ENCODE peak calls at places on chromosomes 4 and X, in five cellular contexts. M is GM23338, E is body of pancreas, Z is cardiac muscle cell, F is osteoblast. B is an unnamed sample.
A peak's percentile ranks its signal among the peaks of the same experiment; 100 is the strongest.

GRCh38 chr4:147543039-147543438 is 62.1 kb downstream of the EDNRA start:
- DNase-seq in M (no peak), E (no peak), Z (no peak), F (no peak), B (no peak)

GRCh38 chrX:56228914-56229313 is 3.2 kb upstream of the KLF8 start:
- DNase-seq in M (peak; percentile 3), E (no peak), Z (no peak), F (no peak), B (no peak)

GRCh38 chrX:19291086-19291485 is 52.6 kb upstream of the PDHA1 start:
- DNase-seq in M (no peak), E (no peak), Z (no peak), F (no peak), B (no peak)

GRCh38 chrX:130669233-130669632 is 233.8 kb downstream of the ENOX2 start:
- DNase-seq in M (no peak), E (no peak), Z (no peak), F (no peak), B (no peak)

GRCh38 chr4:142883433-142883832 is 37.3 kb upstream of the INPP4B start:
- DNase-seq in M (peak; percentile 72), E (no peak), Z (peak; percentile 38), F (no peak), B (peak; percentile 26)

GRCh38 chrX:27679281-27679680 is 89.1 kb downstream of the DCAF8L2 start:
- DNase-seq in M (no peak), E (no peak), Z (no peak), F (no peak), B (no peak)

GRCh38 chrX:71909956-71910355 is 689 bp upstream of the NHSL2 start:
- DNase-seq in M (peak; percentile 66), E (no peak), Z (peak; percentile 45), F (no peak), B (peak; percentile 28)

GRCh38 chr4:42713371-42713770 is 56.5 kb upstream of the ATP8A1 start:
- DNase-seq in M (no peak), E (no peak), Z (no peak), F (no peak), B (no peak)

GRCh38 chrX:110108381-110108796 is 105.5 kb downstream of the TMEM164 start:
- DNase-seq in M (no peak), E (peak; percentile 39), Z (no peak), F (no peak), B (no peak)

GRCh38 chrX:153487590-153488071 is 7.1 kb upstream of the BGN start:
- DNase-seq in M (no peak), E (no peak), Z (no peak), F (peak; percentile 94), B (no peak)
- H3K27ac ChIP-seq in M (no peak overlapping the region), E (no peak overlapping the region), Z (no peak overlapping the region), F (peak overlapping the region; percentile 53), B (peak overlapping the region; percentile 37)

GRCh38 chrX:115264009-115264408 is 25.5 kb upstream of the LUZP4 start:
- DNase-seq in M (no peak), E (no peak), Z (no peak), F (no peak), B (no peak)

GRCh38 chrX:115255003-115255402 is 21.1 kb upstream of the LRCH2 start:
- DNase-seq in M (no peak), E (no peak), Z (no peak), F (no peak), B (no peak)

GRCh38 chrX:115259238-115259875 is 25.5 kb upstream of the LRCH2 start:
- DNase-seq in M (no peak), E (no peak), Z (peak; percentile 4), F (no peak), B (peak; percentile 36)

GRCh38 chrX:115261148-115261547 is 27.3 kb upstream of the LRCH2 start:
- DNase-seq in M (no peak), E (no peak), Z (no peak), F (no peak), B (no peak)

DNA sequence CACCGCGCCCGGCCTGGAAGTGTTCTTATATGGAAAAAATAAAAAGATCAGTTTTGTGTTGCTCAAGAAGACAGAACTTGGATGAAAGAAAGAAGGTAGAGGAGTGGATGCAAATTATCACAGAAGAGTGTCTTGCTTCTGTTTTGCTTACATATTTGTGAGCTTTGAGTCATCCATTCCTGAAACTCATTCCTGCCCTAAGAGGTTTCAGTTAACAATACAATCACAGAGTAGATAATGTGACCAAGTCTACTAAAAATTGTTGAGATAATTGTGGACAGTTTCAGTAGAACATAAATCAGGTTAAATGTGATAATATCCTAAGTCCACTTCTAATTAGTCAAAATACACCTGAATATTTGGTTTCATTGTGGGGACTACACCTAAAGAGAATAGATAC is 26.4 kb upstream of the LRCH2 start:
- DNase-seq in M (no peak), E (no peak), Z (no peak), F (no peak), B (peak; percentile 10)
- H3K27ac ChIP-seq in M (no peak overlapping the region), E (no peak overlapping the region), Z (no peak overlapping the region), F (no peak overlapping the region), B (peak overlapping the region; percentile 74)

GRCh38 chrX:68286980-68287379 is 146.3 kb downstream of the OPHN1 start:
- DNase-seq in M (no peak), E (no peak), Z (no peak), F (no peak), B (no peak)

GRCh38 chrX:68287419-68287818 is 145.9 kb downstream of the OPHN1 start:
- DNase-seq in M (no peak), E (no peak), Z (no peak), F (no peak), B (no peak)

GRCh38 chrX:68288127-68288526 is 145.2 kb downstream of the OPHN1 start:
- DNase-seq in M (no peak), E (no peak), Z (no peak), F (no peak), B (no peak)

GRCh38 chrX:68284281-68284904 is 148.9 kb downstream of the OPHN1 start:
- DNase-seq in M (no peak), E (no peak), Z (no peak), F (no peak), B (no peak)

DNA sequence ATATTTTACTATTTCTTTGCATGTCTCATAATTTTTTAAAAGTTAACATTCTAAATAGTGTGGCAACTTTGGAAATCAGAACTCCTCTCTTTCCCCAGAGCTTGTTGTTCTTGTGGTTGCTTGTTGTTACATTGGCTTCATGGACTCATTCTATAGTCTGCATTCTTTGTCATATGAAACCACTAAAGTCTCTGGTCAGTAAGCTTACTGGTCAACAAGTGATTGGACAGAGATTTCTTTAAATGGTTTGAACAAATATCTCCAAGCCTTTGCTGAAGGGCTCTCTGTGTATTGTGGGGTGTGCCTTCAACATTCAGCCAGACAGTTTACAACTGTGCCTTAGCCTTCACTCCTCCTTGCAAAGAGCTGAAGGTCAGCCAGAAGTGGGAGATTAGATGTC is 147.2 kb downstream of the OPHN1 start:
- DNase-seq in M (no peak), E (no peak), Z (no peak), F (no peak), B (no peak)
- H3K27ac ChIP-seq in M (no peak overlapping the region), E (no peak overlapping the region), Z (no peak overlapping the region), F (no peak overlapping the region), B (peak overlapping the region; percentile 20)

DNA sequence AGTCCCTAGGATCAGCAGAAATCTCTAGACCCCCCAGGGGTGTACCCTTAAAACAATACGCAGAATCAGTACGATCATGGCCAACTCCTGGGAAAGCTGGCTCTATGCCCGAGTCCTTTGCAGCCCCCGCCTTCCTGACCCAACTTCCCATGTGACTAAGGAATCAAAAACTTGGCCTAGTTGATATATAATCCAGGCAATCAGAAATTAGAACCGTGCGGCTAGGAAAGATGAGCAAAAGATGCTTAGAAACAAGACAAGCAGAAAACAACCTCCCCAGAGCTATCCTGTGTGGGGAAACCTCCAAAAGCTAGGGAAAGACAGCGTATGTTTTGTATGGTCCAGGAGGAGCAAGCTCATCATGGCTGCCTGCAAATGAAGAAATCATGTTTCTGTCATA is 110.0 kb downstream of the PPARGC1A start:
- DNase-seq in M (no peak), E (no peak), Z (no peak), F (no peak), B (no peak)
- H3K27ac ChIP-seq in M (no peak overlapping the region), E (no peak overlapping the region), Z (no peak overlapping the region), F (no peak overlapping the region), B (no peak overlapping the region)

DNA sequence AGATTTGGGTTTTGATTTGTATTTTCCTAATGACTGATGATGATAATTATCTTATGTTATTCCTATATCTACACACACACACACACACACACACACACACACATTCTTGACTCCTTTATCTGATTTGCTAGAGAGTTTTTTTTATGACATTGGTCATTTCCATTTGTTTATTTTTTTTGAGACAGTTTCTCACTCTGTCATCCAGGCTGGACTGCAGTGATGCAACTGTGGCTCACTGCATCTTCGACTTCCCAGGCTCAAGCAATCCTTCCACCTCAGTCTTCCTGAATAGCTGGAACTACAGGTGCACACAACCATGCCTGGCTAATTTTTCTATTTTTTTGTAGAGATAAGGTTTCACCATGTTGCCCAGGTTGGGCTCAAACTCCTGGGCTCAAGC is 6.7 kb downstream of the ZNF81 start:
- DNase-seq in M (no peak), E (no peak), Z (no peak), F (no peak), B (no peak)
- H3K27ac ChIP-seq in M (no peak overlapping the region), E (no peak overlapping the region), Z (no peak overlapping the region), F (no peak overlapping the region), B (no peak overlapping the region)

GRCh38 chr4:159201168-159201567 is 98.3 kb downstream of the RAPGEF2 start:
- DNase-seq in M (no peak), E (no peak), Z (no peak), F (no peak), B (no peak)
- H3K27ac ChIP-seq in M (no peak overlapping the region), E (no peak overlapping the region), Z (no peak overlapping the region), F (no peak overlapping the region), B (no peak overlapping the region)

DNA sequence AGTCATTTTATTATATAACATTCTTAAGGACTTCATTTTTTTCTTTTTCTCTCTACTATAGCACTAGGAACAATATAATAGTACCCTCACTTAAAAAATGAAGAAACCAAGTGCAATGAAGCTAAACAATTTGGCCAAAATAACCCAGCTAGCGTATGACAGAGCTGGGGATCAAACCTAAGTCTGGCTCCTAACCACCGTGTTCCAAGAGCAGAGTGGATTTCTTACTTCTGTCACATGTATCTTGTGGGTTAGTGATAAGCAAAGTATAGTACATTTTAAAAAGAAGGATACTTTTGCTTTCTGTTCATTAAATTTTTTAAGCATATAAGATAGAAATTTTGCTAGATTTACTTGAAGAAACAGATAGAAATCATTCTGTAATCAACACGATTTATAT is 11.5 kb downstream of the LIMCH1 start:
- DNase-seq in M (no peak), E (no peak), Z (no peak), F (no peak), B (no peak)
- H3K27ac ChIP-seq in M (no peak overlapping the region), E (no peak overlapping the region), Z (no peak overlapping the region), F (no peak overlapping the region), B (no peak overlapping the region)

GRCh38 chr4:151205722-151206121 is 71.2 kb upstream of the PRSS48 start:
- DNase-seq in M (no peak), E (no peak), Z (no peak), F (no peak), B (no peak)
- H3K27ac ChIP-seq in M (no peak overlapping the region), E (no peak overlapping the region), Z (peak overlapping the region; percentile 81), F (no peak overlapping the region), B (peak overlapping the region; percentile 75)